ENCODE peak calls at places on chromosomes 7 and 10, in seven cellular contexts. L is upper lobe of right lung; Q is neural progenitor cell; H is CD8-positive, alpha-beta memory T cell; J is CD8-positive, alpha-beta T cell; F is Caco-2; O is body of pancreas. V is an unnamed sample.

GRCh38 chr7:128882134-128882533 is 19.5 kb downstream of the ATP6V1F start:
- DNase-seq in L (peak; percentile 21), Q (no peak), H (no peak), J (no peak), F (no peak), O (no peak), V (no peak)

GRCh38 chr10:266974-267425 is 131.7 kb downstream of the ZMYND11 start:
- DNase-seq in L (no peak), Q (no peak), H (no peak), J (no peak), F (no peak), O (peak; percentile 23), V (no peak)

GRCh38 chr7:83040454-83040853 is 122.2 kb downstream of the PCLO start:
- DNase-seq in L (no peak), Q (no peak), H (no peak), J (no peak), F (no peak), O (no peak), V (no peak)

GRCh38 chr7:124432009-124432578 is 333.5 kb downstream of the GPR37 start:
- DNase-seq in L (no peak), Q (no peak), H (no peak), J (no peak), F (no peak), O (no peak), V (no peak)

GRCh38 chr10:74293686-74294365 is 142.8 kb downstream of the ADK start:
- DNase-seq in L (no peak), Q (no peak), H (no peak), J (no peak), F (no peak), O (no peak), V (no peak)

GRCh38 chr7:157228864-157229422 is 90.2 kb downstream of the UBE3C start:
- DNase-seq in L (no peak), Q (peak; percentile 68), H (no peak), J (peak; percentile 52), F (peak; percentile 53), O (no peak), V (peak; percentile 68)

GRCh38 chr7:15558747-15559146 is 3.1 kb downstream of the AGMO start:
- DNase-seq in L (no peak), Q (no peak), H (no peak), J (no peak), F (no peak), O (no peak), V (no peak)

GRCh38 chr7:105020926-105021325 is 6.9 kb downstream of the KMT2E start:
- DNase-seq in L (no peak), Q (no peak), H (no peak), J (no peak), F (no peak), O (no peak), V (peak; percentile 61)

GRCh38 chr10:100766693-100767427 is 21.5 kb downstream of the PAX2 start:
- DNase-seq in L (peak; percentile 25), Q (peak; percentile 47), H (no peak), J (no peak), F (peak; percentile 53), O (no peak), V (no peak)

GRCh38 chr10:35898722-35899485 is 256.8 kb upstream of the FZD8 start:
- DNase-seq in L (no peak), Q (no peak), H (no peak), J (no peak), F (no peak), O (no peak), V (no peak)
- H3K9me3 ChIP-seq in L (no peaks in the 10 kb centered on the region), Q (no peaks in the 10 kb centered on the region), H (no peaks in the 10 kb centered on the region), J (no peaks in the 10 kb centered on the region), F (no peaks in the 10 kb centered on the region), O (no peaks in the 10 kb centered on the region), V (no peaks in the 10 kb centered on the region)

DNA sequence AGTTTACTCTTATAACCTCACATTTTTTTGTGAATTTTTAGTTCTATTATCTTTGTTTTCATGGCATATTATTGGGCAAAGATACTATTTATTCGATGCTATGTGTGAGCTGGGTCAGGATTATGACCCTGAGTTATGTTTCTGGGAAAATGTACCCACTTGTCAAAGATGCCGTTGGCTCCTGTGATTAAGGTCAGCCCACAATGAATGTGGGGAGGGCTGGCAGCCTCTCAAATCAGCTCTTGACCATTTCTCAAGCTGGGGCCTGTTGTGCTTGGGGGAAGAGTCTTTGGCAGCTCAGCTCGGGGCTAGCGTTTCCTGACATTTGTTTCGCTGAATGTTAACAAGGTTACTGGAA is 97.5 kb downstream of the TCF7L2 start:
- DNase-seq in L (no peak), Q (no peak), H (no peak), J (no peak), F (no peak), O (no peak), V (no peak)
- H3K4me1 ChIP-seq in L (peaks cover 35% of the 10 kb centered on the region), Q (peaks cover 76% of the 10 kb centered on the region), H (peaks cover 19% of the 10 kb centered on the region), J (peaks cover 18% of the 10 kb centered on the region), F (peaks cover 12% of the 10 kb centered on the region), O (no peaks in the 10 kb centered on the region), V (no peaks in the 10 kb centered on the region)

GRCh38 chr7:158490171-158490782 is 97.3 kb downstream of the PTPRN2 start:
- DNase-seq in L (no peak), Q (no peak), H (no peak), J (no peak), F (no peak), O (no peak), V (no peak)
- H3K9me3 ChIP-seq in L (no peaks in the 10 kb centered on the region), Q (no peaks in the 10 kb centered on the region), H (no peaks in the 10 kb centered on the region), J (no peaks in the 10 kb centered on the region), F (no peaks in the 10 kb centered on the region), O (no peaks in the 10 kb centered on the region), V (no peaks in the 10 kb centered on the region)

GRCh38 chr7:30434140-30434799 is 44.3 kb downstream of the NOD1 start:
- DNase-seq in L (no peak), Q (no peak), H (no peak), J (no peak), F (no peak), O (no peak), V (peak; percentile 86)
- H3K4me1 ChIP-seq in L (peaks cover 54% of the 10 kb centered on the region), Q (peaks cover 10% of the 10 kb centered on the region), H (no peaks in the 10 kb centered on the region), J (no peaks in the 10 kb centered on the region), F (no peaks in the 10 kb centered on the region), O (peaks cover 54% of the 10 kb centered on the region), V (peaks cover 64% of the 10 kb centered on the region)

GRCh38 chr7:153523320-153524015 is 528.7 kb upstream of the DPP6 start:
- DNase-seq in L (no peak), Q (no peak), H (no peak), J (no peak), F (no peak), O (no peak), V (no peak)

GRCh38 chr7:153522261-153522660 is 529.9 kb upstream of the DPP6 start:
- DNase-seq in L (no peak), Q (no peak), H (no peak), J (no peak), F (no peak), O (no peak), V (no peak)

GRCh38 chr7:153524070-153524601 is 528.1 kb upstream of the DPP6 start:
- DNase-seq in L (no peak), Q (no peak), H (no peak), J (no peak), F (no peak), O (no peak), V (no peak)

GRCh38 chr7:153518201-153518984 is 533.8 kb upstream of the DPP6 start:
- DNase-seq in L (no peak), Q (no peak), H (no peak), J (no peak), F (no peak), O (no peak), V (no peak)

DNA sequence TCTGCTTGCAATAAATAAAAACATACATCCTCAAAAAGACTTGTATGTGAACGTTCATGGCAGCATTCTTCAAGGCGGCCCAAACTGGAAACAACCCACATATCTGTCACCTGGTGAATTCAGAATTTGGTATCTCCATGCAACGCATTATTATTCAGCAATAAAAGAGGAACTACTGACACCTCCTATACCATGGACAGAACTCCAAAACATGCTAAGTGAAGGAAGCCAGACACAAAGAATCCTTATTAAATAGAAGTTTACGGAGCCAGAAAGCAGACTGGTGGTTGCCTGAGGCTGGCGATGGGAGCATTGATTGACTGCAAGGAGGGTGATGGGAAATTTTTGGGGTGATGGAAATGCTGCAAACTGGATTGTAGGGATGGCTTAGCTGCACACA is 530.8 kb upstream of the DPP6 start:
- DNase-seq in L (no peak), Q (no peak), H (no peak), J (no peak), F (no peak), O (no peak), V (no peak)
- H3K9me3 ChIP-seq in L (no peaks in the 10 kb centered on the region), Q (no peaks in the 10 kb centered on the region), H (no peaks in the 10 kb centered on the region), J (no peaks in the 10 kb centered on the region), F (peaks cover 3% of the 10 kb centered on the region), O (no peaks in the 10 kb centered on the region), V (no peaks in the 10 kb centered on the region)

GRCh38 chr7:90721869-90722431 is 125.8 kb downstream of the CDK14 start:
- DNase-seq in L (no peak), Q (no peak), H (no peak), J (no peak), F (no peak), O (no peak), V (no peak)
- H3K4me1 ChIP-seq in L (peaks cover 4% of the 10 kb centered on the region), Q (peaks cover 44% of the 10 kb centered on the region), H (no peaks in the 10 kb centered on the region), J (no peaks in the 10 kb centered on the region), F (peaks cover 63% of the 10 kb centered on the region), O (peaks cover 90% of the 10 kb centered on the region), V (peaks cover 91% of the 10 kb centered on the region)